ENCODE peak calls at places on chromosomes 1 and 21, in seven cellular contexts. D is germinal center; C is G401; E is GM04504; Q is activated CD4-positive, alpha-beta T cell treated with anti-CD3 and anti-CD28 coated beads for 24 hours; H is fibroblast of pulmonary artery; X is T follicular helper cell. J is an unnamed sample.

GRCh38 chr1:8370046-8370881 is 52.4 kb downstream of the SLC45A1 start:
- DNase-seq in Q (no peak), E (no peak), H (peak), D (no peak), C (peak), X (no peak), J (no peak)

GRCh38 chr1:114208659-114209215 is 55.1 kb upstream of the SYT6 start:
- DNase-seq in X (no peak), D (no peak), Q (no peak), H (no peak), E (no peak), C (no peak), J (no peak)

GRCh38 chr1:100302756-100303155 is 36.7 kb downstream of the RTCA start:
- DNase-seq in E (no peak), Q (no peak), D (no peak), H (no peak), X (no peak), C (no peak), J (no peak)

GRCh38 chr21:32726742-32727477 is 903 bp downstream of the SYNJ1 start:
- DNase-seq in D (peak), Q (no peak), C (peak), X (no peak), E (no peak), H (peak), J (peak)

GRCh38 chr1:32066489-32066873 is 6.3 kb upstream of the TMEM39B start:
- DNase-seq in C (peak), Q (no peak), E (peak), X (no peak), H (peak), D (peak), J (peak)

GRCh38 chr1:241917487-241917886 is 40.1 kb upstream of the BECN2 start:
- DNase-seq in C (no peak), X (no peak), E (no peak), Q (no peak), H (no peak), D (no peak), J (no peak)

GRCh38 chr1:38848069-38848468 is 11.5 kb downstream of the RRAGC start:
- DNase-seq in D (peak), X (no peak), H (no peak), C (no peak), Q (no peak), E (no peak), J (peak)

GRCh38 chr1:12097321-12097720 is 34.2 kb downstream of the TNFRSF8 start:
- DNase-seq in Q (no peak), H (peak), D (no peak), X (no peak), E (no peak), C (no peak), J (no peak)

GRCh38 chr1:184838374-184838995 is 83.8 kb upstream of the EDEM3 start:
- DNase-seq in D (no peak), C (peak), E (peak), H (peak), X (no peak), Q (no peak), J (no peak)

GRCh38 chr1:171220551-171221175 is 27.6 kb upstream of the FMO1 start:
- DNase-seq in Q (no peak), X (no peak), D (no peak), E (no peak), C (peak), H (peak), J (no peak)

GRCh38 chr1:244839656-244840055 is 4.2 kb downstream of the COX20 start:
- DNase-seq in C (no peak), D (no peak), X (no peak), H (no peak), E (no peak), Q (no peak), J (no peak)

GRCh38 chr1:42742617-42743301 is 2.7 kb upstream of the CLDN19 start:
- DNase-seq in H (no peak), C (no peak), X (no peak), Q (no peak), D (no peak), E (no peak), J (no peak)

GRCh38 chr1:235047331-235047871 is 81.2 kb downstream of the TOMM20 start:
- DNase-seq in C (no peak), Q (no peak), H (no peak), D (no peak), E (no peak), X (no peak), J (peak)

GRCh38 chr1:19441048-19441447 is 44.3 kb downstream of the CAPZB start:
- DNase-seq in Q (no peak), H (no peak), X (no peak), D (no peak), C (peak), E (no peak), J (no peak)

GRCh38 chr1:72184099-72184695 is 98.1 kb downstream of the NEGR1 start:
- DNase-seq in Q (no peak), C (no peak), E (no peak), D (no peak), X (no peak), H (peak), J (no peak)

J was measured in OCI-LY7.